ENCODE peak calls at places on chromosomes 13 and 19, in four cellular contexts. S is fibroblast of the aortic adventitia, M is NCI-H510A, U is T-cell. B is an unnamed sample.

GRCh38 chr13:34207334-34207733 is 389.4 kb downstream of the RFC3 start:
- DNase-seq in S (peak), M (no peak), U (no peak), B (peak)

GRCh38 chr19:1566392-1567115 is 1.6 kb downstream of the MEX3D start:
- DNase-seq in S (peak), M (no peak), U (no peak), B (peak)

GRCh38 chr13:20482818-20483217 is 42.8 kb downstream of the CRYL1 start:
- DNase-seq in S (no peak), M (no peak), U (no peak), B (no peak)

GRCh38 chr19:49594157-49595005 is 3.4 kb downstream of the PRR12 start:
- DNase-seq in S (no peak), M (no peak), U (no peak), B (no peak)

GRCh38 chr19:2983351-2984195 is 6.2 kb downstream of the TLE6 start:
- DNase-seq in S (peak), M (peak), U (no peak), B (peak)

GRCh38 chr13:110641055-110642015 is 26.0 kb downstream of the NAXD start:
- DNase-seq in S (no peak), M (peak), U (no peak), B (peak)

GRCh38 chr13:86002921-86003488 is 203.8 kb upstream of the SLITRK6 start:
- DNase-seq in S (no peak), M (peak), U (no peak), B (no peak)

GRCh38 chr13:80342541-80343371 is 1.8 kb upstream of the SPRY2 start:
- DNase-seq in S (peak), M (no peak), U (peak), B (peak)

GRCh38 chr19:50558449-50558848 is 9.8 kb downstream of the LRRC4B start:
- DNase-seq in S (no peak), M (no peak), U (no peak), B (no peak)

GRCh38 chr19:49130325-49130724 is 11.0 kb downstream of the PPFIA3 start:
- DNase-seq in S (no peak), M (no peak), U (no peak), B (no peak)

GRCh38 chr19:10292789-10293636 is 3.3 kb downstream of the ICAM5 start:
- DNase-seq in S (no peak), M (no peak), U (no peak), B (no peak)

GRCh38 chr19:51124729-51125128 is at the start of gene SIGLEC9:
- DNase-seq in S (no peak), M (no peak), U (no peak), B (no peak)

GRCh38 chr19:42850981-42851717 is 28.4 kb downstream of the PSG1 start:
- DNase-seq in S (peak), M (no peak), U (no peak), B (peak)

GRCh38 chr13:90534617-90535340 is 812.7 kb upstream of the MIR17HG start:
- DNase-seq in S (no peak), M (no peak), U (no peak), B (no peak)

GRCh38 chr19:34838248-34838647 is 65.2 kb upstream of the ZNF599 start:
- DNase-seq in S (no peak), M (no peak), U (no peak), B (no peak)

GRCh38 chr13:102203718-102204117 is 198.1 kb downstream of the FGF14 start:
- DNase-seq in S (no peak), M (no peak), U (no peak), B (no peak)

GRCh38 chr19:36120984-36121358 is 5.7 kb downstream of the TBCB start:
- DNase-seq in S (no peak), M (no peak), U (no peak), B (no peak)

GRCh38 chr19:4952945-4953344 is 16.0 kb upstream of the KDM4B start:
- DNase-seq in S (no peak), M (no peak), U (no peak), B (no peak)

GRCh38 chr19:17948967-17949930 is 16.4 kb downstream of the CCDC124 start:
- DNase-seq in S (no peak), M (no peak), U (no peak), B (no peak)

GRCh38 chr13:26914624-26915023 is 154.0 kb upstream of the GPR12 start:
- DNase-seq in S (no peak), M (peak), U (no peak), B (peak)

GRCh38 chr13:108877300-108877699 is 247.9 kb downstream of the MYO16 start:
- DNase-seq in S (no peak), M (no peak), U (no peak), B (peak)

GRCh38 chr19:10339380-10339960 is at the start of gene ICAM3:
- DNase-seq in S (no peak), M (no peak), U (peak), B (no peak)

GRCh38 chr13:45615501-45616101 is at the start of gene ERICH6B:
- DNase-seq in S (peak), M (no peak), U (no peak), B (no peak)

B was measured in astrocyte.